ENCODE peak calls at places on chromosomes 1 and 21, in six cellular contexts. M is hypothalamus, X is heart left ventricle, L is BJ, I is ovary, Z is astrocyte of the spinal cord. U is an unnamed sample.
A peak's percentile ranks its signal among the peaks of the same experiment; 100 is the strongest.

GRCh38 chr1:116489231-116489697 is 81.6 kb downstream of the CD58 start:
- DNase-seq in M (no peak), X (no peak), L (no peak), I (no peak), Z (no peak), U (no peak)

GRCh38 chr1:194533641-194534040 is 1347.2 kb upstream of the B3GALT2 start:
- DNase-seq in M (no peak), X (no peak), L (no peak), I (no peak), Z (no peak), U (peak; percentile 10)

GRCh38 chr1:89686520-89686919 is 53.6 kb downstream of the LRRC8C start:
- DNase-seq in M (no peak), X (no peak), L (no peak), I (no peak), Z (no peak), U (no peak)

GRCh38 chr1:230844561-230844960 is 23.8 kb downstream of the C1orf198 start:
- DNase-seq in M (no peak), X (no peak), L (no peak), I (no peak), Z (no peak), U (no peak)

GRCh38 chr1:23392125-23392855 is 22.7 kb upstream of the ZNF436 start:
- DNase-seq in M (no peak), X (no peak), L (no peak), I (no peak), Z (no peak), U (no peak)

GRCh38 chr1:35554261-35555211 is 2.7 kb downstream of the KIAA0319L start:
- DNase-seq in M (no peak), X (no peak), L (no peak), I (no peak), Z (no peak), U (no peak)

GRCh38 chr1:228334226-228334935 is 72.3 kb downstream of the TRIM11 start:
- DNase-seq in M (no peak), X (no peak), L (no peak), I (peak; percentile 6), Z (no peak), U (no peak)

GRCh38 chr1:112841825-112842224 is 114.2 kb downstream of the SLC16A1 start:
- DNase-seq in M (no peak), X (no peak), L (no peak), I (no peak), Z (no peak), U (no peak)

GRCh38 chr21:14120091-14120734 is 90.5 kb downstream of the LIPI start:
- DNase-seq in M (peak; percentile 2), X (no peak), L (no peak), I (no peak), Z (no peak), U (peak; percentile 43)

GRCh38 chr1:36513676-36514473 is 31.2 kb upstream of the CSF3R start:
- DNase-seq in M (no peak), X (no peak), L (no peak), I (no peak), Z (no peak), U (no peak)

GRCh38 chr1:174023438-174023837 is 1.3 kb upstream of the RC3H1 start:
- DNase-seq in M (no peak), X (peak; percentile 43), L (no peak), I (no peak), Z (peak; percentile 48), U (peak; percentile 54)

GRCh38 chr1:27872802-27873665 is 690 bp downstream of the THEMIS2 start:
- DNase-seq in M (no peak), X (no peak), L (no peak), I (no peak), Z (no peak), U (peak; percentile 27)

GRCh38 chr1:153402226-153402625 is 11.4 kb upstream of the S100A8 start:
- DNase-seq in M (no peak), X (no peak), L (no peak), I (no peak), Z (no peak), U (no peak)

U was measured in choroid plexus epithelial cell.